ENCODE peak calls at places on chromosomes 7 and 10, in five cellular contexts. Z is esophagus squamous epithelium, Q is GM06990, A is astrocyte, R is AG04449. G is an unnamed sample.

GRCh38 chr10:48803831-48804584 is 119.3 kb downstream of the WDFY4 start:
- DNase-seq in Z (no peak), Q (no peak), A (no peak), R (no peak), G (no peak)

GRCh38 chr10:131859341-131860020 is 41.3 kb upstream of the PPP2R2D start:
- DNase-seq in Z (no peak), Q (no peak), A (no peak), R (no peak), G (no peak)

GRCh38 chr10:43230909-43231522 is 35.8 kb downstream of the RASGEF1A start:
- DNase-seq in Z (no peak), Q (no peak), A (no peak), R (no peak), G (no peak)

GRCh38 chr10:96124230-96125141 is 5.6 kb upstream of the ZNF518A start:
- DNase-seq in Z (no peak), Q (peak), A (peak), R (no peak), G (no peak)

GRCh38 chr10:13371879-13372470 is 23.9 kb upstream of the SEPHS1 start:
- DNase-seq in Z (peak), Q (peak), A (peak), R (peak), G (peak)

GRCh38 chr10:126787201-126787600 is 116.7 kb upstream of the C10orf90 start:
- DNase-seq in Z (no peak), Q (no peak), A (no peak), R (no peak), G (no peak)

GRCh38 chr7:32023353-32023752 is 46.9 kb downstream of the PDE1C start:
- DNase-seq in Z (no peak), Q (no peak), A (peak), R (no peak), G (peak)

GRCh38 chr7:25725483-25725882 is 426.5 kb upstream of the NFE2L3 start:
- DNase-seq in Z (no peak), Q (no peak), A (no peak), R (no peak), G (no peak)

GRCh38 chr7:48428091-48428710 is 256.9 kb downstream of the ABCA13 start:
- DNase-seq in Z (no peak), Q (no peak), A (no peak), R (no peak), G (no peak)

GRCh38 chr10:22345301-22346086 is at the start of gene SPAG6:
- DNase-seq in Z (no peak), Q (no peak), A (no peak), R (no peak), G (no peak)

GRCh38 chr7:39827571-39827970 is 122.5 kb upstream of the CDK13 start:
- DNase-seq in Z (no peak), Q (no peak), A (no peak), R (no peak), G (no peak)

GRCh38 chr7:133829336-133829897 is 297.7 kb upstream of the LRGUK start:
- DNase-seq in Z (no peak), Q (no peak), A (peak), R (no peak), G (no peak)

GRCh38 chr7:96996937-96997511 is 8.3 kb upstream of the DLX6 start:
- DNase-seq in Z (no peak), Q (no peak), A (no peak), R (no peak), G (no peak)

GRCh38 chr7:50738932-50739331 is 43.8 kb downstream of the GRB10 start:
- DNase-seq in Z (no peak), Q (no peak), A (no peak), R (no peak), G (no peak)

GRCh38 chr7:51290702-51291290 is 25.8 kb downstream of the COBL start:
- DNase-seq in Z (no peak), Q (no peak), A (no peak), R (no peak), G (no peak)

GRCh38 chr10:49679480-49679893 is at the start of gene C10orf53:
- DNase-seq in Z (no peak), Q (peak), A (peak), R (no peak), G (peak)

GRCh38 chr10:11144626-11145497 is 127.2 kb downstream of the CELF2 start:
- DNase-seq in Z (no peak), Q (no peak), A (no peak), R (no peak), G (no peak)

GRCh38 chr7:148609045-148609725 is 18.6 kb downstream of the C7orf33 start:
- DNase-seq in Z (no peak), Q (no peak), A (peak), R (no peak), G (no peak)

GRCh38 chr7:19020062-19020461 is 97.4 kb downstream of the TWIST1 start:
- DNase-seq in Z (no peak), Q (no peak), A (peak), R (no peak), G (no peak)

GRCh38 chr7:99953649-99954048 is 22.2 kb downstream of the AZGP1 start:
- DNase-seq in Z (no peak), Q (no peak), A (no peak), R (no peak), G (no peak)
- H3K4me3 ChIP-seq in Z (no peak), Q (no peak), A (no peak), R (no peak), G (no peak)

DNA sequence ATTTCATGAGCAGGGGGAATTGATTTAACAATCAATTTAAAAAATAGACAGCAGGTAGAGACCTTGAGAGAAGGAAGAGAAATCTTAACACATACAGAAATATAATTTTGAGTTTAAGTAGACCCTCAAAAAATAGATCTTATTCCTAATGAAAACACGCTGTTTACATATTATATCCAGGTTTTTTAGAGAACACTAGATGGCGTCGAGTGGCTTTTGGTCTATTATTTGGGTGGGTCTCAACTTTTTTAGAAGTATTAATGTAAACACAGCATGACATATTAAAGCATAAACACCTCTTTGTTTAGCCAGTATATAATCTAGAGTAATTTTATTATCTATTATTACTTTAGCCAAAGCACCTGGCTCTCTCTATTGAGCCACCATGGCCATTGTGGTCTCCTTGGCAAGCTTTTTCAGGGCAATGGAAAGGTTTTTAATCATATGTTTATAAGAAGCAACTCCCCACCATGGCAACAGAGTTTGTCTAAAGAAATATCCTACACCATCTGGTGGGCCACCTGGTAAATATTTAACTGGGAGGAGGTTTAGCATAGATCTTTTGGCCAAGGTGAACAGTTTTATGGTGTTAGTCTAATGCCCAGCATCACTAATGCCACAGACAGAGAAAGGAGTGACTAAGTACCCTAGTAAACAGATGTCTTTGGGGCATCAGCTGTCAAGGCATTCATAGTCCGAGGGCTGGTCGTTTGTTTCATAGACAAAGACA is 59.7 kb upstream of the PRSS1 start:
- DNase-seq in Z (no peak), Q (no peak), A (no peak), R (no peak), G (no peak)
- TF ChIP-seq CTCF in Z (no peak), Q (peak), A (peak), R (no peak), G (peak)

GRCh38 chr10:93063217-93063976 is 2.8 kb downstream of the CYP26C1 start:
- DNase-seq in Z (no peak), Q (no peak), A (no peak), R (no peak), G (no peak)
- H3K4me3 ChIP-seq in Z (peak), Q (no peak), A (no peak), R (peak), G (no peak)

GRCh38 chr10:63133787-63134557 is 844 bp downstream of the NRBF2 start:
- DNase-seq in Z (no peak), Q (no peak), A (no peak), R (no peak), G (no peak)
- TF ChIP-seq CTCF in Z (no peak), Q (no peak), A (no peak), R (no peak), G (no peak)

DNA sequence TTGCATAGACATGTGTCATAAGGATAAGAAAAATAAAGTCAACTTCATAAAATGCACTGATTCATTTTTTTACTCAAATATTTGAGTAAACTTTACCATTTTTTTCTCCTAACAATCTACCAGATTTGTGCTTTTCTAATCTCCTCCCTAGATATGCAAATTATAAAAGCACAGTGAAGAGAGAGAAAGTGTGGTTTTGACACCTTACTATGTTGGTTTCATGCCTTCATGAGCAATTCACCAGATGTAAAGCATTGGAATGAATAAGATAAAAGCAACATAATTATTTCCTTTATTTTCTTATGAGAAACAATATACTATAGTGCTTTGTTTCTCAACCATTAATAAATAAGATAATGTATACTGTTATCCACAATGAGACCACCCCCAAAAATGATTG is 432.5 kb upstream of the PCDH15 start:
- DNase-seq in Z (no peak), Q (no peak), A (no peak), R (no peak), G (no peak)
- H3K4me3 ChIP-seq in Z (peak), Q (no peak), A (no peak), R (no peak), G (no peak)

GRCh38 chr7:142668495-142668894 is 80.8 kb upstream of the PRSS1 start:
- DNase-seq in Z (no peak), Q (no peak), A (no peak), R (no peak), G (no peak)

GRCh38 chr7:142670504-142670903 is 78.8 kb upstream of the PRSS1 start:
- DNase-seq in Z (no peak), Q (no peak), A (no peak), R (no peak), G (no peak)

GRCh38 chr7:142671506-142671905 is 77.8 kb upstream of the PRSS1 start:
- DNase-seq in Z (no peak), Q (no peak), A (no peak), R (no peak), G (no peak)

DNA sequence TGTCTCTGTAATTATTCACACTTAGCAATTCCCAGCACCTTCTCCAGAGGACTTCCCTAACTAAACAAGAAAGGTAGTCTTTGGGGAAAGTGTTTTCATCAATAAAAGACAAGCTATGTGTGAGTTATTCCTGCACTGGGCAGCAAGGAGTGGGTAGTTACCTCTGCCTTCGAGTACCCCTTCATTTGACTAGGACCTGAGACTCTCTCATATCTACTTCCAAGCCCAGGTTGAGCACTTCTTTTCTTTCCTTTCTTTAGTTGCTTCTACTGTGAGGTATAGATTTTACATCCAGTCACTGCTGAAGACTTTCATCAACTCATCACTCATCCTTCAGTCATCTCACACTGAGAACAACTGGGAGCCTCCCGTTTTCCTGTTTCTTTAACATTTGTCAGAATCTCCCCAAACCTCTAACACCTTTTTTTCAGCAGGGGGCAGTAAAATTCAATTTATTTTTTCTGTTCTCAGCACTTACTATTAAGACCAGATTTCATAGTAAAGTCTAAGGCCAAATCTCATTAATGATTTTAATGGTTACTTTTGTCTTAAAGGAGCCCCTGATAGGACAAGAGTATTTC is 80.1 kb upstream of the PRSS1 start:
- DNase-seq in Z (no peak), Q (no peak), A (no peak), R (no peak), G (no peak)
- TF ChIP-seq CTCF in Z (no peak), Q (peak), A (peak), R (no peak), G (peak)

GRCh38 chr7:41705109-41705871 is 2.4 kb upstream of the INHBA start:
- DNase-seq in Z (peak), Q (peak), A (peak), R (peak), G (peak)

GRCh38 chr7:41702635-41703371 is at the start of gene INHBA:
- DNase-seq in Z (no peak), Q (no peak), A (peak), R (peak), G (no peak)

GRCh38 chr7:41708621-41709358 is 5.9 kb upstream of the INHBA start:
- DNase-seq in Z (no peak), Q (no peak), A (peak), R (no peak), G (no peak)

GRCh38 chr7:41709621-41710020 is 6.7 kb upstream of the INHBA start:
- DNase-seq in Z (no peak), Q (no peak), A (peak), R (peak), G (no peak)

DNA sequence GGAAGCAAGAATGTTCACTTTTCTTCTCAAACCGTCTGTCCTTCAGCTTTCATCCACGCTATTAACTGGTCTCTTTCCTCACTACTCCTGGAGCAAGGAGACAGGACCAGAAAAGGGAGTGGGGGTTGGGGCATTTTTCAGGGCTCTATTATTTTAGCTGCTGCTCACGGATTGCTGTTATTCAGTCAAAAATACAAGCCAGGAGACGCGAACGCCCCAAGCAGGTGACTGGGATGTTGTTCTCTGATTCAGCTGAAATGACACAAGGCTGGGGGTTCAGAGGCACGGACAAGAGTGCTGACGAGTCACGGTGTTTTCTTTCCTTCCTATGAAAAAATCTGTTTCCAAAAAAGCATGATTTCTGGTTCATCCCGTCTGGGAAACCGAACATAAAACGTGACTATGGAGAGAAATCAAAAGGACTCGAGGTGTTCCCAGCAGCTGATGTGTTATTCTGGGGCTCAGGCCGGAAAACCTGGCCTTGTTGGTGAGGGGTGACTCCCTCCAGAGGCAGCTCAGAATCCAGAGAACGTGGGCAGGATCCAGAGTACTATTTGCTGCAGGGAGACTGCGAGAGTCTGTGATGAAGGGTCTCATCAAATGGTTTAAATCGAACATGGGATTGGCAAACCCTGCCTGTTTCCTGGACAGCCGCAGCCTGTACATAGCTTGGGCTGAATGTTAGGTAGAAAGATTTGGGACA is 3.5 kb upstream of the INHBA start:
- DNase-seq in Z (no peak), Q (no peak), A (peak), R (no peak), G (no peak)
- H3K4me3 ChIP-seq in Z (no peak), Q (no peak), A (peak), R (peak), G (no peak)

GRCh38 chr10:46992794-46993552 is 81.7 kb downstream of the PTPN20 start:
- DNase-seq in Z (no peak), Q (peak), A (peak), R (no peak), G (no peak)
- TF ChIP-seq CTCF in Z (no peak), Q (peak), A (peak), R (peak), G (peak)